ENCODE peak calls at places on chromosome 16, in five cellular contexts. N is psoas muscle, K is cardiac muscle cell, B is body of pancreas, E is lung. C is an unnamed sample. For H3K4me1, the result is how much of the 10 kb centered on the place peaks cover.

GRCh38 chr16:69747115-69747514 is 7.6 kb downstream of the NOB1 start:
- DNase-seq in E (no peak), B (no peak), K (no peak), N (no peak), C (no peak)

GRCh38 chr16:9197957-9198661 is 106.7 kb downstream of the HAPSTR1 start:
- DNase-seq in N (no peak), B (no peak), E (no peak), K (no peak), C (no peak)

GRCh38 chr16:56776562-56776961 is 46.6 kb downstream of the NUP93 start:
- DNase-seq in B (peak), K (peak), E (peak), N (peak), C (no peak)

GRCh38 chr16:70563571-70563970 is 40.0 kb downstream of the SF3B3 start:
- DNase-seq in B (no peak), N (no peak), K (peak), E (no peak), C (no peak)

GRCh38 chr16:35102780-35103403 is 1643.5 kb downstream of the TP53TG3F start:
- DNase-seq in E (no peak), N (no peak), K (no peak), B (no peak), C (no peak)

GRCh38 chr16:24075302-24075701 is 180.8 kb upstream of the CACNG3 start:
- DNase-seq in K (no peak), N (no peak), B (no peak), E (no peak), C (no peak)

GRCh38 chr16:49014300-49015188 is 267.1 kb downstream of the CBLN1 start:
- DNase-seq in B (no peak), E (no peak), K (no peak), N (no peak), C (no peak)

GRCh38 chr16:50198802-50199410 is 45.8 kb downstream of the TENT4B start:
- DNase-seq in E (no peak), N (no peak), B (no peak), K (no peak), C (no peak)

GRCh38 chr16:67236551-67237395 is 9.8 kb downstream of the TMEM208 start:
- DNase-seq in B (no peak), K (peak), N (peak), E (no peak), C (peak)

GRCh38 chr16:2897110-2897509 is 14.1 kb downstream of the FLYWCH2 start:
- DNase-seq in K (no peak), N (peak), B (no peak), E (no peak), C (no peak)

GRCh38 chr16:60151987-60152386 is 1417.9 kb upstream of the GOT2 start:
- DNase-seq in B (no peak), K (no peak), E (no peak), N (no peak), C (no peak)

GRCh38 chr16:56470666-56471065 is 19.3 kb downstream of the OGFOD1 start:
- DNase-seq in E (no peak), K (no peak), N (no peak), B (no peak), C (no peak)

GRCh38 chr16:71933017-71933416 is 37.7 kb downstream of the IST1 start:
- DNase-seq in K (no peak), B (no peak), E (no peak), N (no peak), C (no peak)

GRCh38 chr16:77677129-77677528 is 45.2 kb upstream of the NUDT7 start:
- DNase-seq in N (no peak), E (no peak), K (no peak), B (no peak), C (no peak)

GRCh38 chr16:27083861-27084261 is 17.1 kb downstream of the C16orf82 start:
- DNase-seq in K (no peak), N (no peak), B (no peak), E (no peak), C (no peak)

GRCh38 chr16:64731891-64732290 is 390.0 kb downstream of the CDH11 start:
- DNase-seq in E (no peak), N (no peak), B (no peak), K (no peak), C (no peak)

GRCh38 chr16:67461600-67462278 is 19.2 kb downstream of the ATP6V0D1 start:
- DNase-seq in E (peak), B (peak), N (peak), K (no peak), C (no peak)

DNA sequence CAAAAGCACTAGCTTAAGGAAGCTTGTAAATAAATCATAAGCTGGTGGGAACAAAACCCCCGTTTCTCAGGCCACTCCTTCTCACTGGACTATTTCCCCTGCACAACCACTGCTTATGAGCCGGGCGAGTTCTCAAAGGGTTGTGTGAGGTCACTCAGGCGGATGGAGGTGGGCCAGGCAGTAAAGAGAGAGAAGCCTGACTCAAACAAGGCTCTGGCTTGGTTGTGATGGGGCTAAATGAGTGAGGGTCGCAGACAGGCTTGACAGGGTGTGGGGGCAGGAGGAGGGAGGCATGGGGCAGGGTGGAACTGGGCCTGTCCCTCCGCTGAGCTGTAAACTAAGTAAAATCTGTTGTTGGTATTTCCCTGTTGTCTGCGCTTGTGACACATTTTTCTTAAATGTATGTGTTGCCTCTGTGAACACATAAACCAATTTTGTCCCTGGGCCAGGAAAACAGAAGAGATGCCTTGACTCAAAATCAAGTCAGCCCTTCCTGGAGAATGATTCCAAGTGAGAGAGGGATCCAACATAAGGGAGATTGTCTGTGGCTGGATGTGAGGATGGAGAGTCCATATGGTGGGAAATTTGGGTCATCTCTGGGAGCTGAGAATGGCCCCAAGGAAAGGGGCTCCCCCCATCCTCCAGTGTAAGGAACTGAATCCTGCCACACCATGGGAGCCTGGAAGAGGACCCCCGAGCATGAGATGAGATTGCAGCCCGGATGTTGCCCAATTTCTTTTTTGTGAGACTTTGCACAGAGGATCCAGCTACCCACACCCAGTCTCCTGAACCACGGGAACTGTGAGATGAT is 13.7 kb downstream of the CRYM start:
- DNase-seq in B (no peak), K (peak), N (peak), E (no peak), C (no peak)
- H3K27ac ChIP-seq in B (no peak), K (no peak), N (peak), E (peak), C (no peak)

DNA sequence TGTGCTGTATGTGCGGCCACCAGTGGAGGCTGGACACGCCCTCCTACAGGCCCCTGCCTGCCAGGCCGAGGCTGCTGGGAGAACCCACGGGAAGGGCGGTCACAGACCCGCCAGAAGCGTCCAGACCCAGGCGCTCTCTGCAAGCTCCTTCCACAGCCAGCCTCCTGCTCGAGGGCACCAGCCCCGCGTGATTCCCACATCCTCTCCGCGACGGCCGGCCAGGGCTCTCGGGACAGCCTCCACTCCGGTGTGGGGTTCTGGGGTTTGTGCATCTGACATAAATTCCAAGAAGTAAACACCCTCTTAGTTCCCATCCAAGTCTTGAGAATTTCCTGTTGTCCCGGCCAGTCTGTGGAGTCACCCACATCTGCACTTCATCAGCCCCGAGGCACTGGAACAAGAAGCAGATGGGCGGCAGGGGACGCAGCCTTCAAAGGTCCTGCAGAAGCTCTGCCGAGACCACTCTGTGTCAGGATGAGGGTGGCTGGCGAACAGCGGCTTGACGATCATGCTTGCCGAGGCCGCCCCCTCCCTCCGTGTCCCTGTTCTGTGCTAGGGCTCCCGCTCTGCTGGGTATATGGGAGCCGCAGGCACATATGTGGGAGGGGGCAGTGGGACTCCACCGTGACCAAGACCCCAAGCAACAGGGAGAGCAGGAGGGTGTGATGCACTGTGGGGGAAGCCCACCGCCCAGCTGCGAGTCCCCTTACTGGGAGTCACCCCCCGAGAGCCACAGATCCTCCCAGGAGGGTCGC is 2.4 kb upstream of the TMEM204 start:
- DNase-seq in N (peak), E (no peak), K (peak), B (peak), C (no peak)
- TF ChIP-seq CTCF in N (no peak), E (no peak), K (no peak), B (no peak), C (no peak)

GRCh38 chr16:84635702-84636101 is 12.6 kb upstream of the KLHL36 start:
- DNase-seq in B (no peak), E (no peak), N (no peak), K (no peak), C (no peak)
- H3K4me1 ChIP-seq in B (under half), E (under half), N (under half), K (under half), C (under half)

GRCh38 chr16:11794447-11794846 is 2.6 kb downstream of the ZC3H7A start:
- DNase-seq in N (no peak), B (no peak), E (no peak), K (no peak), C (no peak)
- H3K27ac ChIP-seq in N (peak), B (no peak), E (no peak), K (peak), C (no peak)

DNA sequence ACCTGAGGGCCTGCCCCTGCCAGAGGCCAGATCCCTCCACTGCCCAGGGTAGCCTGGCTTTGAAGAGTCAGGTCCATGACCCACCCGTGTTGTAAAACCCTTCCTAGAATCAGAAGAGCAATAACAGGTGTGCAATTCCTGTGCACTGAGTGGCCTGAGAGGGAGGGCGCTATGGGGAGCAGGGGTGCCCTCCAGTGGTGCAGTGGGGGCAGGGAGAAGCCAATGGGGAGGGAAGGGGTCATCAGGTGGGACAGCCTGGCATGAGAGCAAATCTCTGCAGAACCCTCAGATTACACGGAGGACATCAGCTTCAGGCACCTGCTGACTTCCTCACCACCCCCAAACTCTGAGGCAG is 72.9 kb upstream of the ZNF469 start:
- DNase-seq in E (no peak), N (peak), K (no peak), B (no peak), C (no peak)
- TF ChIP-seq CTCF in E (no peak), N (peak), K (peak), B (no peak), C (no peak)

GRCh38 chr16:4513881-4514280 is 24.7 kb downstream of the CDIP1 start:
- DNase-seq in E (no peak), B (no peak), K (no peak), N (no peak), C (no peak)
- H3K4me1 ChIP-seq in E (under half), B (under half), K (under half), N (under half), C (under half)

DNA sequence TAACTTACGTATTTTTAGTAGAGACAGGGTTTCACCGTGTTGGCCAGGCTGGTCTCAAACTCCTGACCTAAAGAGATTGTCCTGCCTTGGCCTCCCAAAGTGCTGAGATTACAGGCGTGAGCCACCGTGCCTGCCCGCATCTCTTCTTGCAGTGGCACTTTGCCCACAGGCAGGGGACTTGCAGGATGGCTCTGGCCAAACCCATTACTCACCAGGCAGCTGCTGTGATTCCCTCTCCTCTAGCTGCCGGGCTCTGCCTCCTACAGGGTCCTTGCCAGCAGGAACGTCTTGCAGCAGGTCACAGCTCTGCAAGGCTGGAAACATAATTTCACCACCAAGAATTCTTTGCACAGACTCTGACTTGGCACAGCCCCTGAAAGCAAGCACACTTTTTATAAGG is 20.2 kb downstream of the COX4I1 start:
- DNase-seq in N (no peak), K (no peak), E (no peak), B (peak), C (no peak)
- H3K27ac ChIP-seq in N (no peak), K (no peak), E (no peak), B (no peak), C (no peak)

C was measured in CD8-positive, alpha-beta T cell.